ENCODE peak calls at places on chromosome 12, in four cellular contexts. Q is HL-60, B is breast epithelium, N is stomach. T is an unnamed sample.

GRCh38 chr12:99092100-99092851 is 447.2 kb downstream of the APAF1 start:
- DNase-seq in Q (no peak), B (no peak), N (no peak), T (no peak)

GRCh38 chr12:72323881-72324280 is 51.7 kb downstream of the TRHDE start:
- DNase-seq in Q (no peak), B (no peak), N (no peak), T (no peak)

GRCh38 chr12:122082621-122083356 is 4.2 kb downstream of the MLXIP start:
- DNase-seq in Q (no peak), B (no peak), N (no peak), T (no peak)

GRCh38 chr12:109721276-109721675 is 7.7 kb downstream of the FAM222A start:
- DNase-seq in Q (no peak), B (no peak), N (peak), T (no peak)

GRCh38 chr12:39617887-39618286 is 1.7 kb downstream of the ABCD2 start:
- DNase-seq in Q (no peak), B (no peak), N (no peak), T (no peak)

GRCh38 chr12:131749618-131750315 is 38.9 kb downstream of the SFSWAP start:
- DNase-seq in Q (no peak), B (no peak), N (no peak), T (no peak)

GRCh38 chr12:32134144-32134888 is 27.7 kb downstream of the BICD1 start:
- DNase-seq in Q (no peak), B (no peak), N (no peak), T (no peak)

GRCh38 chr12:4279120-4279690 is 5.6 kb downstream of the CCND2 start:
- DNase-seq in Q (no peak), B (no peak), N (no peak), T (no peak)

GRCh38 chr12:53123578-53124351 is 20.5 kb downstream of the SOAT2 start:
- DNase-seq in Q (no peak), B (no peak), N (no peak), T (no peak)

GRCh38 chr12:6821674-6822433 is at the start of gene GPR162:
- DNase-seq in Q (no peak), B (no peak), N (peak), T (peak)

GRCh38 chr12:4268549-4269181 is 4.9 kb upstream of the CCND2 start:
- DNase-seq in Q (no peak), B (no peak), N (no peak), T (no peak)

GRCh38 chr12:112939761-112940357 is 1.6 kb downstream of the OAS3 start:
- DNase-seq in Q (no peak), B (no peak), N (no peak), T (no peak)

GRCh38 chr12:131239384-131240094 is 285.8 kb downstream of the ADGRD1 start:
- DNase-seq in Q (no peak), B (no peak), N (no peak), T (no peak)

GRCh38 chr12:25615119-25615518 is 62.0 kb upstream of the LMNTD1 start:
- DNase-seq in Q (no peak), B (no peak), N (no peak), T (peak)

GRCh38 chr12:44774815-44775411 is 101.2 kb downstream of the NELL2 start:
- DNase-seq in Q (no peak), B (no peak), N (peak), T (no peak)

GRCh38 chr12:131112690-131113290 is 159.1 kb downstream of the ADGRD1 start:
- DNase-seq in Q (no peak), B (no peak), N (no peak), T (no peak)

GRCh38 chr12:69154585-69155363 is 84.6 kb upstream of the CPSF6 start:
- DNase-seq in Q (peak), B (peak), N (peak), T (no peak)

GRCh38 chr12:11581179-11581755 is 68.2 kb upstream of the ETV6 start:
- DNase-seq in Q (no peak), B (peak), N (peak), T (peak)

GRCh38 chr12:27970981-27971489 is 1.5 kb downstream of the PTHLH start:
- DNase-seq in Q (no peak), B (no peak), N (no peak), T (no peak)

GRCh38 chr12:66066071-66066928 is 64.2 kb downstream of the LLPH start:
- DNase-seq in Q (no peak), B (no peak), N (no peak), T (no peak)

GRCh38 chr12:32561931-32562341 is 117.2 kb upstream of the DNM1L start:
- DNase-seq in Q (no peak), B (no peak), N (no peak), T (no peak)

GRCh38 chr12:124614512-124615292 is 47.3 kb upstream of the NCOR2 start:
- DNase-seq in Q (no peak), B (no peak), N (no peak), T (no peak)
- TF ChIP-seq POLR2AphosphoS5 in Q (no peak), B (no peak), N (no peak), T (no peak)

GRCh38 chr12:70643927-70644326 is 6.7 kb upstream of the PTPRB start:
- DNase-seq in Q (no peak), B (no peak), N (no peak), T (no peak)
- TF ChIP-seq POLR2AphosphoS5 in Q (no peak), B (no peak), N (no peak), T (no peak)

GRCh38 chr12:58310828-58311273 is 369.5 kb downstream of the ATP23 start:
- DNase-seq in Q (no peak), B (no peak), N (no peak), T (no peak)
- TF ChIP-seq POLR2AphosphoS5 in Q (no peak), B (no peak), N (no peak), T (no peak)

GRCh38 chr12:54356951-54357356 is 7.3 kb downstream of the GPR84 start:
- DNase-seq in Q (no peak), B (no peak), N (no peak), T (no peak)
- TF ChIP-seq POLR2AphosphoS5 in Q (no peak), B (no peak), N (no peak), T (no peak)

DNA sequence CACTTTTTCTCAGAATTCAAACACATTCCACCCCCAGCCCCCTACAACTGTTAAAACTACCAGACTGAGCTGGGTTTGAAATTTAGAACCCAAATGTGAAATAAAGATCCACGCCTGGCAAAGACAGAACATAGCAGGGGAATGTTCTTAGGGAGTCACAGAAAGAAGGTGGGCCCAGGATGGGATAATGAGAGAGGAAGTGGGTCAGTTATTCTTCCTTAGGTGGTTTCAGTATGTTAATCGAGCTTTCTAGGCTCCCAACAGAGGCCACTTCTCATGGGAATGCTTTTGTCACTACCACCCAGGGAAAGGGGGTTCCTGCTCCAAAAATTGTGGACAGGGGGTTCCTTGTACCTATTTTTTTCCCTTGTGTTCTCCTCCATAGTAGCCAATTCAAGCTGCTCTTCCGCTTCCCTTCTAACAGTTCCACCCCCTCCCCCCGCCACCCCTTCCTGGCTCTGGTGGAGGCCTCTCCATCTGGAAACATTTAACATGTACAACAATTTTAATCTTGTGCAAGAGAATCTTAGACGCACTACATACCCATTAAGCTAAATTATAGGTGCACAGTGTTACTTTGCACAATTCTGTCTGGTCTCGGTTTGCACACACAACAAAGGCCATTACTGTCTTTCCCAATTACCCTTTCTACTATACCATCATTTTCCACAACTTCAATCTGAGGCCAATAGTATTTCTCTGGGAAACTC is 218.1 kb downstream of the MON2 start:
- DNase-seq in Q (no peak), B (no peak), N (no peak), T (no peak)
- TF ChIP-seq POLR2AphosphoS5 in Q (no peak), B (no peak), N (no peak), T (no peak)

GRCh38 chr12:124740691-124741137 is 123.0 kb downstream of the SCARB1 start:
- DNase-seq in Q (no peak), B (no peak), N (peak), T (peak)
- TF ChIP-seq POLR2AphosphoS5 in Q (no peak), B (peak), N (peak), T (peak)

DNA sequence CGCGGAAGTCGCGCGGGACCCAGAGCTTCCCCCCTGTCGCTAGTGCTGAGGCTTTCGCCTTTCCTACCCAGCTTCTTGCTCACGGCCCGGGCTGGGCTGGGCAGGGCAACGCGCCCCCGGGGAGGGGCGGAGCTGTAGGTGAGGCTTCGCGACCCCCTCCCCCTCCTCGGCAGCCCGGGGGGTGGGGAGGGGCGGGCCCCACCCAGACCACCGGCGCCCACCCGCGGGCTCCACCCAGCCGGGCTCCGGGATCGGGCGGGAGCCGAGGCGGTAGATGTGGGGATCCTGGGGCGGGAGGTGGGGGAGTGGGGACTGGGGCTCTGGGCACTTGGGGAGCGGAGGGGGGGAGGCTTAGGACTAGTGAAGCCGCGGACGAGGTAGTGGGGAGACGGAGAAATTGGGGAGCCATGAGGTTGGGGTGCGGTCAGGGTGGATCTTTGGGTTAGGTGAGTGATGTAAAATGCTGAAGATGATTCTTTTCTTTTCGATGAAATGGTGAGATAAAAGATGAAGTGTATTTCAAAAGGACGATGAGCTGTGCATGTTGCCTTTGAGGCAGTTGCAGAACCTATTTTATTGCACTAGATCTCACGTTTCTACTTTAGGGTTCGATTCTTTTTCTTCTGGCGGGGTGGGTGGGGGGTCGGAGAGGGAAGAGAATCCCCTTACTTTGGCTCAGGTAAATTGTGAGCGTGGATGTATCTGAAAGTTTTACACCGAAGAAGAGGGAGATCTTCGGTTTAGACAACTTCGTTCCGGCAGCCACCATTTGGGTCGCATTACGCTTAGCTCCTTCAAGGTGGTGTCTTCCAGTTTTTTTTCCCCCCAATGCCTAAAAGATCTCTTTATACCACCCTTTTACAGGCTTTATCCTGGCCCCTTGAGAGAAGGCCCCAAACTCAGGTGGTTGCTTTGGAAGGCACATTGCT is 591 bp downstream of the ERC1 start:
- DNase-seq in Q (peak), B (peak), N (no peak), T (no peak)
- TF ChIP-seq POLR2AphosphoS5 in Q (no peak), B (no peak), N (no peak), T (no peak)

GRCh38 chr12:105580841-105581352 is 250.4 kb downstream of the C12orf75 start:
- DNase-seq in Q (no peak), B (no peak), N (no peak), T (no peak)
- TF ChIP-seq POLR2AphosphoS5 in Q (no peak), B (no peak), N (no peak), T (no peak)

GRCh38 chr12:56157201-56158028 is 744 bp upstream of the MYL6 start:
- DNase-seq in Q (peak), B (peak), N (peak), T (peak)
- TF ChIP-seq POLR2AphosphoS5 in Q (no peak), B (no peak), N (peak), T (peak)

DNA sequence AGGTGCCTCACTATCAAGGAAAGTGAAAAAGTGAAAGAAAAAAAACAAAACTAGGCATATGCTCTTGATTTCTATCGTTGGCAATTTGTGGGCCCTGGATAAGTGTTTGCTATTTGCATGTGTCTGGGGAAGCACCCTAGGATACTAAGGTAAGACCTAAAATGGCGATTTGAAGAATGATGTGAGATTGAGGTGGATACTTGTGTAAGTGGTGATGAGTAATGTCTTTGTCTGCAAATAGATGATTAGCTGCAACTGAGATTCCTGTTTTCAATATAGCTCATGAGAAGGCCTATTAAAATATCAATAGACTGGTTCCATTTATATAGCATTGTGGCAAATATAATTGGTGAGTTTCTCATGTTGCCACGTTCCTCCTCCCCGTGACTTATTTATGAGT is 261.7 kb downstream of the NEDD1 start:
- DNase-seq in Q (no peak), B (no peak), N (no peak), T (no peak)
- TF ChIP-seq POLR2AphosphoS5 in Q (no peak), B (no peak), N (no peak), T (no peak)

T was measured in upper lobe of left lung.